ENCODE peak calls at places on chromosomes 5 and 9, in five cellular contexts. F, C, Z, X and K are unnamed samples.

GRCh38 chr9:105205787-105206511 is 38.5 kb upstream of the SLC44A1 start:
- DNase-seq in F (no peak), C (no peak), Z (peak; percentile 80), X (peak; percentile 93), K (peak; percentile 42)

GRCh38 chr9:135907446-135908333 is at the start of gene CAMSAP1:
- DNase-seq in F (peak; percentile 93), C (peak; percentile 97), Z (peak; percentile 92), X (peak; percentile 76), K (peak; percentile 91)

GRCh38 chr9:104977580-104977979 is 49.6 kb upstream of the ABCA1 start:
- DNase-seq in F (no peak), C (no peak), Z (no peak), X (no peak), K (no peak)

GRCh38 chr5:851076-851475 is 290 bp upstream of the ZDHHC11 start:
- DNase-seq in F (no peak), C (peak; percentile 68), Z (no peak), X (no peak), K (no peak)

GRCh38 chr9:109811876-109812275 is 31.9 kb downstream of the PALM2AKAP2 start:
- DNase-seq in F (peak; percentile 74), C (no peak), Z (no peak), X (no peak), K (peak; percentile 72)

GRCh38 chr5:133327946-133328401 is 276.2 kb downstream of the HSPA4 start:
- DNase-seq in F (no peak), C (no peak), Z (no peak), X (no peak), K (no peak)

GRCh38 chr9:118693645-118694044 is 675.6 kb downstream of the BRINP1 start:
- DNase-seq in F (no peak), C (no peak), Z (no peak), X (no peak), K (no peak)

GRCh38 chr9:7273575-7273974 is 515.8 kb downstream of the KDM4C start:
- DNase-seq in F (peak; percentile 28), C (no peak), Z (peak; percentile 19), X (no peak), K (peak; percentile 62)

GRCh38 chr9:32524558-32525461 is 1.2 kb downstream of the RIGI start:
- DNase-seq in F (no peak), C (no peak), Z (no peak), X (peak; percentile 9), K (no peak)

GRCh38 chr5:126875303-126875785 is 98.4 kb downstream of the LMNB1 start:
- DNase-seq in F (no peak), C (no peak), Z (no peak), X (no peak), K (no peak)

GRCh38 chr5:9440517-9440916 is 105.4 kb downstream of the SEMA5A start:
- DNase-seq in F (no peak), C (no peak), Z (no peak), X (peak; percentile 76), K (no peak)

GRCh38 chr5:91281409-91281808 is 101.7 kb downstream of the ARRDC3 start:
- DNase-seq in F (no peak), C (no peak), Z (no peak), X (peak; percentile 92), K (no peak)

GRCh38 chr5:133967124-133967523 is 1.3 kb downstream of the C5orf15 start:
- DNase-seq in F (no peak), C (no peak), Z (peak; percentile 17), X (no peak), K (no peak)

GRCh38 chr9:133370680-133371079 is 5.2 kb downstream of the SURF4 start:
- DNase-seq in F (no peak), C (no peak), Z (no peak), X (no peak), K (no peak)